ENCODE peak calls at places on chromosomes 4 and X, in nine cellular contexts. K, A, R, S, D, P, V, C and M are unnamed samples.

GRCh38 chrX:153225438-153226098 is 46.5 kb downstream of the MAGEA1 start:
- DNase-seq in K (no peak), A (no peak), R (no peak), S (no peak), D (no peak), P (no peak), V (no peak), C (no peak), M (no peak)

GRCh38 chrX:11553594-11553993 is 112.1 kb downstream of the ARHGAP6 start:
- DNase-seq in K (no peak), A (no peak), R (no peak), S (no peak), D (no peak), P (no peak), V (no peak), C (no peak), M (no peak)

GRCh38 chrX:94400488-94400887 is 726.5 kb downstream of the FAM133A start:
- DNase-seq in K (no peak), A (no peak), R (no peak), S (no peak), D (no peak), P (no peak), V (peak), C (peak), M (no peak)

GRCh38 chr4:113869743-113870375 is 108.3 kb upstream of the CAMK2D start:
- DNase-seq in K (no peak), A (peak), R (no peak), S (no peak), D (no peak), P (no peak), V (peak), C (no peak), M (no peak)

GRCh38 chr4:148487181-148487580 is 45.0 kb upstream of the NR3C2 start:
- DNase-seq in K (no peak), A (no peak), R (no peak), S (no peak), D (no peak), P (no peak), V (no peak), C (no peak), M (no peak)

GRCh38 chr4:159171287-159171686 is 68.4 kb downstream of the RAPGEF2 start:
- DNase-seq in K (no peak), A (no peak), R (no peak), S (no peak), D (no peak), P (no peak), V (no peak), C (no peak), M (no peak)

GRCh38 chrX:87900320-87900908 is 382.8 kb downstream of the KLHL4 start:
- DNase-seq in K (no peak), A (no peak), R (no peak), S (no peak), D (peak), P (no peak), V (peak), C (peak), M (no peak)

GRCh38 chr4:82790060-82790660 is 8.4 kb downstream of the SCD5 start:
- DNase-seq in K (no peak), A (no peak), R (no peak), S (no peak), D (no peak), P (no peak), V (no peak), C (no peak), M (no peak)

GRCh38 chrX:37425370-37425769 is 76.2 kb downstream of the PRRG1 start:
- DNase-seq in K (no peak), A (no peak), R (no peak), S (no peak), D (no peak), P (no peak), V (no peak), C (no peak), M (no peak)

GRCh38 chrX:106903291-106903820 is at the start of gene RIPPLY1:
- DNase-seq in K (no peak), A (no peak), R (no peak), S (no peak), D (no peak), P (no peak), V (no peak), C (no peak), M (no peak)

GRCh38 chr4:127145001-127145400 is 487.8 kb upstream of the INTU start:
- DNase-seq in K (no peak), A (no peak), R (no peak), S (no peak), D (no peak), P (no peak), V (no peak), C (no peak), M (no peak)

GRCh38 chrX:8916697-8917096 is 115.5 kb upstream of the FAM9A start:
- DNase-seq in K (no peak), A (no peak), R (no peak), S (no peak), D (no peak), P (no peak), V (no peak), C (no peak), M (no peak)

GRCh38 chrX:110143454-110144210 is 140.7 kb downstream of the TMEM164 start:
- DNase-seq in K (no peak), A (no peak), R (no peak), S (no peak), D (no peak), P (no peak), V (no peak), C (no peak), M (no peak)

GRCh38 chr4:42515156-42515884 is 118.0 kb downstream of the SHISA3 start:
- DNase-seq in K (no peak), A (no peak), R (peak), S (no peak), D (no peak), P (no peak), V (peak), C (peak), M (no peak)

GRCh38 chr4:10371869-10372471 is 85.3 kb downstream of the ZNF518B start:
- DNase-seq in K (no peak), A (no peak), R (no peak), S (peak), D (no peak), P (no peak), V (no peak), C (peak), M (no peak)

GRCh38 chr4:122508083-122508482 is 51.6 kb upstream of the IL2 start:
- DNase-seq in K (no peak), A (no peak), R (peak), S (no peak), D (no peak), P (no peak), V (peak), C (no peak), M (no peak)

GRCh38 chrX:12403474-12404082 is 265.3 kb downstream of the FRMPD4 start:
- DNase-seq in K (no peak), A (no peak), R (no peak), S (no peak), D (no peak), P (no peak), V (no peak), C (no peak), M (no peak)

DNA sequence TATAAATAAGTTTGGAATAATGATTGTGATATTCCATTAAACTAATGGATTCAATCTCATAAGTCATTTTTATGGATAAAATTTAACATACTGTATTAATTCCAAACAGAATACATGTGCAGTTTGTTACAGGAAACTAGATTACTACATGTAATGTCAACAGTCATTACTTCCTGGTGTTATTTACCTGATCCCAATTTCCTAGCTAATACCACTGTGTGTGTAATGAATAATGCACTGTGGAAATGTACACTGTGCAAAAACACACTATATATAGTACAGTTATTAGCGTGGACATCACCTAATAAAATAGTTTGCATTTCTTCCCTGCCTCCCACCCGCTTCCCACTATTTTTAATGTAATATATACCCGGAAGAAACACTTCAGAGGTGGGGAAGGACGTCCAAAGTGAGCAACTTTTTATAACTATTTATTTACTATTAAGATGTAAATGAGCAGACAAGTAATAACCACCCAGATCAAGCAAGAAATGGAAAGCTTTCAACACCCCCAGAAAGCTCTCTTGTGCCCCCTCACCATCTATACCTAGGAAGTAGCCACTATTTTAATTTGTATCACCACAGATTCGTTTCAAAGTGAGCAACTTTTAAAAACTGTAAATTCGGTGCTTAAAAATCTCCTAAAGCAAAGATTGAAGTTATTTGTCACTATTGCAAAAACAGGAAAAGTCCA is 219.1 kb downstream of the THOC2 start:
- DNase-seq in K (no peak), A (no peak), R (no peak), S (no peak), D (peak), P (no peak), V (no peak), C (no peak), M (no peak)
- H3K4me3 ChIP-seq in K (no peak), A (peak), R (no peak), S (no peak), D (peak), P (no peak), V (no peak), C (no peak), M (no peak)

GRCh38 chrX:1244164-1245076 is 24.2 kb upstream of the CSF2RA start:
- DNase-seq in K (no peak), A (no peak), R (peak), S (no peak), D (peak), P (no peak), V (peak), C (peak), M (no peak)

GRCh38 chrX:1242901-1243402 is 25.7 kb upstream of the CSF2RA start:
- DNase-seq in K (no peak), A (no peak), R (no peak), S (peak), D (peak), P (no peak), V (no peak), C (peak), M (no peak)

GRCh38 chrX:1249101-1249887 is 19.3 kb upstream of the CSF2RA start:
- DNase-seq in K (peak), A (peak), R (peak), S (peak), D (peak), P (peak), V (no peak), C (peak), M (no peak)

GRCh38 chrX:1246816-1247215 is 21.8 kb upstream of the CSF2RA start:
- DNase-seq in K (peak), A (peak), R (peak), S (no peak), D (peak), P (peak), V (peak), C (peak), M (no peak)

DNA sequence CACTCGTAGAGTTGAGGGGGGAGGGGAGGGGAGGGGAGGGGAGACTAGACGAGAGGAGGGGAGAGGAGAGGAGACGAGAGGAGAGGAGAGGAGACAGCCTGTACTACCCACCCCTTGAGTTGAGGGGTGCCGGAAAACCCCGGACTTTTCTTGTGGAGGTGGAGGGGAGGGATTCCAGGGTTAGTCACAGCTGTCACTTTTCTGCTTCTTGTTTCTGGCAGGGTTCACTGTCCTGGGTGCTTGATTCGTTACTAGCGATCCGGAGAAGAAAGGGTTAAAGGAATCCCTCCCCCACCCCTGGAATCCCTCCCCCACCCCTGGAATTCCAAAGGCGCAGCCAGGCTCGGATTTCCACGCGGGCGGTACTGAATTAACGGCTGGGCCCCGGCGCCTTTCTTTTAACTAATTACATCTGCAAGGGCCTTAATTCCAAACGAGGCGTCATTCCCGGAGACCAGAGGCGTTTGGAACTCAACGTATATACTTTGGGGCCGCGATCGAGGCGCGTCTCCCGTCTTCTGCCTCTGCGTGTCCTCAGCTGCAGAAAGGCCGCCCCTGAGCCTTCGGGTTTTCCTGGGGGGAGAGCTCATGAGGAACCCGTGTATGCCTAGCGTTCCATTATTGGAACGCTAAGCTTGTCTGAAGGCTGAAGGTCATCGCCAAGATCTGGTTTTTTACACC is 20.1 kb upstream of the CSF2RA start:
- DNase-seq in K (no peak), A (no peak), R (no peak), S (no peak), D (peak), P (no peak), V (no peak), C (peak), M (no peak)
- H3K4me3 ChIP-seq in K (no peak), A (no peak), R (no peak), S (peak), D (no peak), P (peak), V (no peak), C (peak), M (no peak)

GRCh38 chrX:15475021-15475420 is 18.1 kb downstream of the PIR start:
- DNase-seq in K (no peak), A (no peak), R (no peak), S (no peak), D (no peak), P (no peak), V (no peak), C (no peak), M (no peak)
- H3K4me3 ChIP-seq in K (no peak), A (no peak), R (no peak), S (no peak), D (no peak), P (no peak), V (no peak), C (no peak), M (no peak)

DNA sequence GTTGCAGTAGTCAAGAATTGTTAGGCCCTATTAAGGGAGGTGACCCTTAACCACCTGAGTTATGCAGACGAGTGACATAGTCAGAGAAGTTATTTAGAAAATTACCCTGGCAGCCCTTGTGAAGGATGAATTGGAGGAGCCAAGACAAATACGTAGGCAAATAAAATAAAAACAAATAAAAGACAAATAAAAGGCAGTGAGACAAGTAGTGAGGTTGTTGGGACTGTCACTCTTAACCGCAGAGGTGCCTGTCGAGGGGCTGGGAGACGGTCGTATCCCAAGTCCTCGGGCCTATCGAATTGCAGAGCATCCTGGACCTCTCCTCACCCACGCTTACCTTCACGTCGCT is 58.0 kb upstream of the ZC4H2 start:
- DNase-seq in K (no peak), A (no peak), R (peak), S (no peak), D (no peak), P (no peak), V (no peak), C (no peak), M (no peak)
- H3K4me3 ChIP-seq in K (no peak), A (peak), R (peak), S (peak), D (peak), P (peak), V (peak), C (peak), M (peak)

GRCh38 chr4:8271821-8272220 is 2.3 kb downstream of the HTRA3 start:
- DNase-seq in K (no peak), A (no peak), R (no peak), S (no peak), D (no peak), P (no peak), V (no peak), C (no peak), M (no peak)
- H3K4me3 ChIP-seq in K (no peak), A (no peak), R (no peak), S (no peak), D (no peak), P (peak), V (no peak), C (no peak), M (no peak)